ENCODE peak calls at places on chromosomes 7 and 10, in ten cellular contexts. One of them, this sample, is unnamed.

GRCh38 chr10:125209591-125210373 is 49.4 kb upstream of the CTBP2 start:
- DNase-seq in vagina: no peak
- DNase-seq in ovary: peak
- DNase-seq in uterus: no peak
- DNase-seq in A549: no peak
- DNase-seq in transverse colon: no peak
- DNase-seq in prostate gland: no peak
- DNase-seq in gastrocnemius medialis: no peak
- DNase-seq in spleen: peak
- DNase-seq in sigmoid colon: no peak
- DNase-seq in this sample: no peak

GRCh38 chr10:88408111-88408510 is 175.0 kb downstream of the RNLS start:
- DNase-seq in vagina: no peak
- DNase-seq in ovary: no peak
- DNase-seq in uterus: no peak
- DNase-seq in A549: no peak
- DNase-seq in transverse colon: no peak
- DNase-seq in prostate gland: no peak
- DNase-seq in gastrocnemius medialis: no peak
- DNase-seq in spleen: no peak
- DNase-seq in sigmoid colon: no peak
- DNase-seq in this sample: no peak

GRCh38 chr7:149790146-149790548 is 16.8 kb upstream of the ZNF467 start:
- DNase-seq in vagina: no peak
- DNase-seq in ovary: no peak
- DNase-seq in uterus: no peak
- DNase-seq in A549: peak
- DNase-seq in transverse colon: peak
- DNase-seq in prostate gland: no peak
- DNase-seq in gastrocnemius medialis: no peak
- DNase-seq in spleen: peak
- DNase-seq in sigmoid colon: no peak
- DNase-seq in this sample: no peak

GRCh38 chr7:137954614-137955013 is 47.3 kb downstream of the CREB3L2 start:
- DNase-seq in vagina: no peak
- DNase-seq in ovary: no peak
- DNase-seq in uterus: no peak
- DNase-seq in A549: no peak
- DNase-seq in transverse colon: no peak
- DNase-seq in prostate gland: no peak
- DNase-seq in gastrocnemius medialis: no peak
- DNase-seq in spleen: no peak
- DNase-seq in sigmoid colon: no peak
- DNase-seq in this sample: no peak

GRCh38 chr10:96661632-96662031 is 58.7 kb downstream of the PIK3AP1 start:
- DNase-seq in vagina: no peak
- DNase-seq in ovary: no peak
- DNase-seq in uterus: no peak
- DNase-seq in A549: no peak
- DNase-seq in transverse colon: no peak
- DNase-seq in prostate gland: no peak
- DNase-seq in gastrocnemius medialis: no peak
- DNase-seq in spleen: no peak
- DNase-seq in sigmoid colon: no peak
- DNase-seq in this sample: no peak

GRCh38 chr10:74976565-74976964 is 134.9 kb upstream of the SAMD8 start:
- DNase-seq in vagina: no peak
- DNase-seq in ovary: no peak
- DNase-seq in uterus: no peak
- DNase-seq in A549: peak
- DNase-seq in transverse colon: no peak
- DNase-seq in prostate gland: no peak
- DNase-seq in gastrocnemius medialis: no peak
- DNase-seq in spleen: no peak
- DNase-seq in sigmoid colon: no peak
- DNase-seq in this sample: no peak

GRCh38 chr10:30186371-30186875 is 127.0 kb upstream of the JCAD start:
- DNase-seq in vagina: no peak
- DNase-seq in ovary: no peak
- DNase-seq in uterus: peak
- DNase-seq in A549: no peak
- DNase-seq in transverse colon: peak
- DNase-seq in prostate gland: no peak
- DNase-seq in gastrocnemius medialis: no peak
- DNase-seq in spleen: no peak
- DNase-seq in sigmoid colon: no peak
- DNase-seq in this sample: peak

GRCh38 chr10:67836491-67836890 is 1.5 kb downstream of the DNAJC12 start:
- DNase-seq in vagina: no peak
- DNase-seq in ovary: no peak
- DNase-seq in uterus: no peak
- DNase-seq in A549: no peak
- DNase-seq in transverse colon: no peak
- DNase-seq in prostate gland: no peak
- DNase-seq in gastrocnemius medialis: no peak
- DNase-seq in spleen: no peak
- DNase-seq in sigmoid colon: no peak
- DNase-seq in this sample: no peak

GRCh38 chr7:152424348-152425108 is 11.3 kb downstream of the KMT2C start:
- DNase-seq in vagina: no peak
- DNase-seq in ovary: no peak
- DNase-seq in uterus: no peak
- DNase-seq in A549: no peak
- DNase-seq in transverse colon: no peak
- DNase-seq in prostate gland: no peak
- DNase-seq in gastrocnemius medialis: no peak
- DNase-seq in spleen: no peak
- DNase-seq in sigmoid colon: no peak
- DNase-seq in this sample: no peak

GRCh38 chr7:6654842-6655610 is 17.9 kb downstream of the ZNF316 start:
- DNase-seq in vagina: no peak
- DNase-seq in ovary: no peak
- DNase-seq in uterus: no peak
- DNase-seq in A549: no peak
- DNase-seq in transverse colon: no peak
- DNase-seq in prostate gland: no peak
- DNase-seq in gastrocnemius medialis: no peak
- DNase-seq in spleen: no peak
- DNase-seq in sigmoid colon: peak
- DNase-seq in this sample: peak

GRCh38 chr7:82729172-82730030 is 285.8 kb upstream of the CACNA2D1 start:
- DNase-seq in vagina: no peak
- DNase-seq in ovary: no peak
- DNase-seq in uterus: no peak
- DNase-seq in A549: peak
- DNase-seq in transverse colon: no peak
- DNase-seq in prostate gland: peak
- DNase-seq in gastrocnemius medialis: no peak
- DNase-seq in spleen: no peak
- DNase-seq in sigmoid colon: no peak
- DNase-seq in this sample: no peak

GRCh38 chr7:99137418-99138180 is 6.3 kb downstream of the SMURF1 start:
- DNase-seq in vagina: no peak
- DNase-seq in ovary: no peak
- DNase-seq in uterus: peak
- DNase-seq in A549: peak
- DNase-seq in transverse colon: no peak
- DNase-seq in prostate gland: no peak
- DNase-seq in gastrocnemius medialis: no peak
- DNase-seq in spleen: no peak
- DNase-seq in sigmoid colon: no peak
- DNase-seq in this sample: no peak

GRCh38 chr10:91908358-91909177 is 718 bp downstream of the FGFBP3 start:
- DNase-seq in vagina: no peak
- DNase-seq in ovary: peak
- DNase-seq in uterus: peak
- DNase-seq in A549: peak
- DNase-seq in transverse colon: peak
- DNase-seq in prostate gland: peak
- DNase-seq in gastrocnemius medialis: peak
- DNase-seq in spleen: peak
- DNase-seq in sigmoid colon: peak
- DNase-seq in this sample: peak

GRCh38 chr10:102644066-102644645 is at the start of gene TRIM8:
- DNase-seq in vagina: no peak
- DNase-seq in ovary: peak
- DNase-seq in uterus: no peak
- DNase-seq in A549: peak
- DNase-seq in transverse colon: peak
- DNase-seq in prostate gland: no peak
- DNase-seq in gastrocnemius medialis: no peak
- DNase-seq in spleen: peak
- DNase-seq in sigmoid colon: no peak
- DNase-seq in this sample: no peak

GRCh38 chr7:155193716-155194115 is 104.0 kb upstream of the INSIG1 start:
- DNase-seq in vagina: no peak
- DNase-seq in ovary: no peak
- DNase-seq in uterus: no peak
- DNase-seq in A549: no peak
- DNase-seq in transverse colon: no peak
- DNase-seq in prostate gland: no peak
- DNase-seq in gastrocnemius medialis: no peak
- DNase-seq in spleen: no peak
- DNase-seq in sigmoid colon: peak
- DNase-seq in this sample: no peak

GRCh38 chr7:45985902-45986301 is 64.8 kb upstream of the IGFBP3 start:
- DNase-seq in vagina: no peak
- DNase-seq in ovary: no peak
- DNase-seq in uterus: no peak
- DNase-seq in A549: peak
- DNase-seq in transverse colon: no peak
- DNase-seq in prostate gland: no peak
- DNase-seq in gastrocnemius medialis: no peak
- DNase-seq in spleen: no peak
- DNase-seq in sigmoid colon: no peak
- DNase-seq in this sample: no peak

GRCh38 chr10:124685251-124685650 is 58.9 kb downstream of the FAM53B start:
- DNase-seq in vagina: no peak
- DNase-seq in ovary: no peak
- DNase-seq in uterus: no peak
- DNase-seq in A549: no peak
- DNase-seq in transverse colon: peak
- DNase-seq in prostate gland: no peak
- DNase-seq in gastrocnemius medialis: peak
- DNase-seq in spleen: peak
- DNase-seq in sigmoid colon: peak
- DNase-seq in this sample: no peak

GRCh38 chr7:99301496-99301895 is 24.2 kb upstream of the ARPC1A start:
- DNase-seq in vagina: no peak
- DNase-seq in ovary: no peak
- DNase-seq in uterus: no peak
- DNase-seq in A549: no peak
- DNase-seq in transverse colon: no peak
- DNase-seq in prostate gland: no peak
- DNase-seq in gastrocnemius medialis: no peak
- DNase-seq in spleen: peak
- DNase-seq in sigmoid colon: no peak
- DNase-seq in this sample: no peak

GRCh38 chr7:99379043-99379577 is 4.6 kb downstream of the ARPC1B start:
- DNase-seq in vagina: no peak
- DNase-seq in ovary: no peak
- DNase-seq in uterus: peak
- DNase-seq in A549: peak
- DNase-seq in transverse colon: peak
- DNase-seq in prostate gland: no peak
- DNase-seq in gastrocnemius medialis: peak
- DNase-seq in spleen: peak
- DNase-seq in sigmoid colon: peak
- DNase-seq in this sample: peak

GRCh38 chr7:107446531-107446930 is 23.3 kb upstream of the GPR22 start:
- DNase-seq in vagina: no peak
- DNase-seq in ovary: no peak
- DNase-seq in uterus: no peak
- DNase-seq in A549: no peak
- DNase-seq in transverse colon: no peak
- DNase-seq in prostate gland: no peak
- DNase-seq in gastrocnemius medialis: no peak
- DNase-seq in spleen: no peak
- DNase-seq in sigmoid colon: no peak
- DNase-seq in this sample: no peak
- TF ChIP-seq POLR2A in vagina: no peak
- TF ChIP-seq POLR2A in ovary: no peak
- TF ChIP-seq POLR2A in uterus: no peak
- TF ChIP-seq POLR2A in A549: no peak
- TF ChIP-seq POLR2A in transverse colon: no peak
- TF ChIP-seq POLR2A in prostate gland: no peak
- TF ChIP-seq POLR2A in gastrocnemius medialis: no peak
- TF ChIP-seq POLR2A in spleen: no peak
- TF ChIP-seq POLR2A in sigmoid colon: no peak
- TF ChIP-seq POLR2A in this sample: no peak

DNA sequence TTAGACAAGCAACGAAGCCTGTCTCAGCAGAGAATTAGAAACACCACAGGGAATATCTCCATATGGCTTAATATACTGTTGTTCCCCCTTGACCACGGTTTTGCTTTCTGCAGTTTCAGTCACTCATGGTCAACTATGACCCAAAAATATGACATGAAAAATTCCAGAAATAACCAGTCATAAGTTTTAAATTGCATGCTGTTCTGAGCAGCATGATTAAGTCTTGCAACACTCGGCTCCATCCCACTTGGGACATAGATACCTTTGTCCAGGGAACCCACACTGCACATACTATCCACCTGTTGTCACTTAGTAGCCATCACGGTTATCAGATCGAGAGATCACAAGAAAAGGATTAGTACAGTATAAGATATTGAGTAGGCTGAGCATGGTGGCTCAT is 60.7 kb upstream of the FOXK1 start:
- DNase-seq in vagina: no peak
- DNase-seq in ovary: no peak
- DNase-seq in uterus: no peak
- DNase-seq in A549: no peak
- DNase-seq in transverse colon: no peak
- DNase-seq in prostate gland: no peak
- DNase-seq in gastrocnemius medialis: no peak
- DNase-seq in spleen: no peak
- DNase-seq in sigmoid colon: no peak
- DNase-seq in this sample: no peak
- H3K4me3 ChIP-seq in vagina: no peak
- H3K4me3 ChIP-seq in ovary: no peak
- H3K4me3 ChIP-seq in uterus: no peak
- H3K4me3 ChIP-seq in A549: no peak
- H3K4me3 ChIP-seq in transverse colon: no peak
- H3K4me3 ChIP-seq in prostate gland: no peak
- H3K4me3 ChIP-seq in gastrocnemius medialis: no peak
- H3K4me3 ChIP-seq in spleen: no peak
- H3K4me3 ChIP-seq in sigmoid colon: no peak
- H3K4me3 ChIP-seq in this sample: no peak

GRCh38 chr7:101747058-101747617 is 70.3 kb upstream of the CUX1 start:
- DNase-seq in vagina: no peak
- DNase-seq in ovary: no peak
- DNase-seq in uterus: no peak
- DNase-seq in A549: no peak
- DNase-seq in transverse colon: no peak
- DNase-seq in prostate gland: no peak
- DNase-seq in gastrocnemius medialis: no peak
- DNase-seq in spleen: no peak
- DNase-seq in sigmoid colon: no peak
- DNase-seq in this sample: no peak
- TF ChIP-seq CTCF in vagina: no peak
- TF ChIP-seq CTCF in ovary: no peak
- TF ChIP-seq CTCF in uterus: no peak
- TF ChIP-seq CTCF in A549: no peak
- TF ChIP-seq CTCF in transverse colon: no peak
- TF ChIP-seq CTCF in prostate gland: no peak
- TF ChIP-seq CTCF in gastrocnemius medialis: no peak
- TF ChIP-seq CTCF in spleen: no peak
- TF ChIP-seq CTCF in sigmoid colon: no peak
- TF ChIP-seq CTCF in this sample: no peak

GRCh38 chr7:2314209-2314955 is at the start of gene SNX8:
- DNase-seq in vagina: peak
- DNase-seq in ovary: peak
- DNase-seq in uterus: peak
- DNase-seq in A549: peak
- DNase-seq in transverse colon: peak
- DNase-seq in prostate gland: peak
- DNase-seq in gastrocnemius medialis: peak
- DNase-seq in spleen: peak
- DNase-seq in sigmoid colon: peak
- DNase-seq in this sample: peak
- TF ChIP-seq POLR2A in vagina: no peak
- TF ChIP-seq POLR2A in ovary: no peak
- TF ChIP-seq POLR2A in uterus: peak
- TF ChIP-seq POLR2A in A549: peak
- TF ChIP-seq POLR2A in transverse colon: peak
- TF ChIP-seq POLR2A in prostate gland: peak
- TF ChIP-seq POLR2A in gastrocnemius medialis: peak
- TF ChIP-seq POLR2A in spleen: no peak
- TF ChIP-seq POLR2A in sigmoid colon: no peak
- TF ChIP-seq POLR2A in this sample: no peak